ENCODE peak calls at places on chromosomes 7 and 10, in five cellular contexts. S is right lobe of liver; K is PC-9; O is hepatocyte; L is effector memory CD4-positive, alpha-beta T cell. I is an unnamed sample.

GRCh38 chr10:5960070-5960972 is 17.0 kb downstream of the IL15RA start:
- DNase-seq in L (no peak), O (no peak), S (no peak), K (no peak), I (no peak)

GRCh38 chr7:156423876-156424275 is 216.7 kb upstream of the RNF32 start:
- DNase-seq in O (no peak), L (no peak), S (no peak), K (no peak), I (no peak)

GRCh38 chr10:36441557-36441956 is 683.8 kb upstream of the ANKRD30A start:
- DNase-seq in O (peak), L (no peak), S (no peak), K (no peak), I (no peak)

GRCh38 chr7:98911936-98912335 is 33.6 kb downstream of the TRRAP start:
- DNase-seq in K (no peak), O (no peak), S (no peak), L (no peak), I (no peak)

GRCh38 chr10:117503170-117503885 is 39.2 kb upstream of the EMX2 start:
- DNase-seq in K (no peak), O (peak), S (no peak), L (no peak), I (no peak)

GRCh38 chr7:69781412-69781846 is 183.2 kb downstream of the AUTS2 start:
- DNase-seq in L (no peak), S (no peak), O (peak), K (no peak), I (no peak)

GRCh38 chr10:79073784-79074432 is 5.1 kb downstream of the ZMIZ1 start:
- DNase-seq in K (no peak), L (no peak), S (peak), O (peak), I (no peak)

GRCh38 chr7:27101906-27102577 is 441 bp downstream of the HOXA2 start:
- DNase-seq in O (no peak), S (no peak), L (no peak), K (no peak), I (no peak)

GRCh38 chr7:68038621-68039314 is 1042.1 kb downstream of the TYW1 start:
- DNase-seq in S (no peak), O (peak), K (no peak), L (no peak), I (peak)

GRCh38 chr7:26534649-26535482 is 243.2 kb downstream of the SNX10 start:
- DNase-seq in K (no peak), O (no peak), L (no peak), S (no peak), I (no peak)

GRCh38 chr7:67462781-67463191 is 466.2 kb downstream of the TYW1 start:
- DNase-seq in L (no peak), K (no peak), S (no peak), O (peak), I (no peak)

GRCh38 chr7:91425149-91425548 is 160.9 kb downstream of the FZD1 start:
- DNase-seq in L (no peak), S (no peak), O (no peak), K (no peak), I (no peak)

GRCh38 chr7:33039905-33040292 is 22.7 kb downstream of the NT5C3A start:
- DNase-seq in K (no peak), S (no peak), O (no peak), L (no peak), I (no peak)

GRCh38 chr7:137850586-137850985 is 3.8 kb upstream of the DGKI start:
- DNase-seq in S (no peak), K (no peak), L (no peak), O (no peak), I (no peak)

GRCh38 chr7:130904031-130904757 is 170.2 kb upstream of the KLF14 start:
- DNase-seq in K (peak), S (peak), O (peak), L (no peak), I (peak)

GRCh38 chr7:115047968-115048720 is 126.2 kb downstream of the MDFIC start:
- DNase-seq in K (no peak), O (no peak), L (no peak), S (no peak), I (no peak)

GRCh38 chr7:134375206-134375605 is 58.5 kb upstream of the SLC35B4 start:
- DNase-seq in L (no peak), O (no peak), S (no peak), K (no peak), I (no peak)

GRCh38 chr7:37212526-37212925 is 236.1 kb downstream of the ELMO1 start:
- DNase-seq in K (no peak), S (no peak), O (no peak), L (no peak), I (no peak)

GRCh38 chr7:119783799-119784198 is 489.2 kb upstream of the KCND2 start:
- DNase-seq in K (no peak), L (no peak), S (no peak), O (peak), I (no peak)

GRCh38 chr7:11213246-11213645 is 239.6 kb downstream of the PHF14 start:
- DNase-seq in K (no peak), S (no peak), O (peak), L (no peak), I (no peak)

GRCh38 chr10:12960939-12961338 is 40.6 kb downstream of the CCDC3 start:
- DNase-seq in L (no peak), K (no peak), O (no peak), S (no peak), I (no peak)

GRCh38 chr10:90321132-90321816 is 536.6 kb downstream of the HTR7 start:
- DNase-seq in O (no peak), L (no peak), S (no peak), K (no peak), I (no peak)

GRCh38 chr10:121702351-121703320 is 104.4 kb upstream of the FGFR2 start:
- DNase-seq in O (no peak), K (no peak), S (no peak), L (no peak), I (no peak)

GRCh38 chr7:40137563-40137962 is 2.8 kb downstream of the SUGCT start:
- DNase-seq in O (no peak), S (no peak), L (no peak), K (no peak), I (no peak)

GRCh38 chr10:69898524-69898923 is 96.8 kb downstream of the COL13A1 start:
- DNase-seq in S (no peak), L (no peak), K (no peak), O (peak), I (no peak)

GRCh38 chr10:80356563-80356999 is at the start of the genes DYDC1 and DYDC2:
- DNase-seq in O (peak), S (peak), K (no peak), L (no peak), I (no peak)

GRCh38 chr10:65365878-65366277 is 1560.0 kb upstream of the LRRTM3 start:
- DNase-seq in O (no peak), S (no peak), L (no peak), K (no peak), I (no peak)

GRCh38 chr7:28643369-28644340 is 231.3 kb downstream of the CREB5 start:
- DNase-seq in S (no peak), O (no peak), K (no peak), L (no peak), I (no peak)

GRCh38 chr10:31030800-31031199 is 865 bp downstream of the ZNF438 start:
- DNase-seq in L (no peak), O (no peak), K (no peak), S (no peak), I (no peak)

GRCh38 chr7:87876759-87877234 is 504 bp downstream of the DBF4 start:
- DNase-seq in S (peak), K (peak), L (no peak), O (peak), I (peak)

GRCh38 chr7:147771344-147771743 is 819.2 kb upstream of the C7orf33 start:
- DNase-seq in K (no peak), L (no peak), S (no peak), O (no peak), I (no peak)

GRCh38 chr7:111736475-111736874 is 174.2 kb upstream of the IMMP2L start:
- DNase-seq in L (no peak), O (no peak), K (no peak), S (no peak), I (no peak)

GRCh38 chr7:158772916-158773315 is 56.4 kb downstream of the ESYT2 start:
- DNase-seq in K (no peak), S (no peak), L (no peak), O (no peak), I (no peak)

GRCh38 chr10:22308390-22308789 is 7.8 kb upstream of the COMMD3 start:
- DNase-seq in L (no peak), O (no peak), K (no peak), S (no peak), I (peak)

GRCh38 chr10:130372222-130372621 is 236.0 kb downstream of the GLRX3 start:
- DNase-seq in K (no peak), L (no peak), S (no peak), O (no peak), I (no peak)

GRCh38 chr7:80883188-80884025 is 35.4 kb downstream of the SEMA3C start:
- DNase-seq in S (no peak), K (peak), O (peak), L (no peak), I (peak)

DNA sequence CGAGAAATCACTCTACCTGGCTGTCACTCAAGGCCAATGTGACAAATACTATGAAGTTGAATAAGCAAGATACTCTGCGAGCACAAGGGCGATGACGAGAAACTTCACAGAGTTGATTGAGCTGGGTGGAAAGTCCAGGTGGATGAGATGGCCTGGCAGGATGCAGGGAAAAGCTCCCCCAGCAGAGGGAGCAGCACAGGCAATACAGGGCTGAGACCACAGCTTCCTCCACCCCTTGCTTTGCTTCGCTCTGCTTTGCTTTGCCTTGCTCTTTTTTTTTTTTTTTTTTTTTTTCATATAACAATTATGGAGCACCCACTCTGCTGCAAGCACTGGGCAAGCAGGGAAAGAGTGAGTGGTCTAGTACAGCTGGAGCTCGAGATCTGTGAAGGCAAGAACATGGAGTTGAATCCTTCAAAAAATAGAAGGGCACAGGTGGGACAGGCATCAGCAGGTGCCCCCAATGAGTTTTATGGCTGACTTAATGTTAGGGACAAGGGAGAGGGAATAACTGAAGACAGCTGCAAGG is 88.3 kb downstream of the CABCOCO1 start:
- DNase-seq in K (peak), O (peak), L (peak), S (peak), I (peak)
- H3K27ac ChIP-seq in K (no peak), O (peak), L (no peak), S (no peak), I (peak)

GRCh38 chr10:17006631-17007161 is 122.9 kb downstream of the CUBN start:
- DNase-seq in O (no peak), L (no peak), K (no peak), S (no peak), I (no peak)

GRCh38 chr10:17005621-17006566 is 123.7 kb downstream of the CUBN start:
- DNase-seq in S (no peak), K (no peak), O (no peak), L (no peak), I (peak)

GRCh38 chr10:17009228-17009700 is 120.3 kb downstream of the CUBN start:
- DNase-seq in O (no peak), S (no peak), L (no peak), K (no peak), I (no peak)

GRCh38 chr10:17007836-17008235 is 121.8 kb downstream of the CUBN start:
- DNase-seq in L (no peak), O (no peak), K (no peak), S (no peak), I (no peak)

DNA sequence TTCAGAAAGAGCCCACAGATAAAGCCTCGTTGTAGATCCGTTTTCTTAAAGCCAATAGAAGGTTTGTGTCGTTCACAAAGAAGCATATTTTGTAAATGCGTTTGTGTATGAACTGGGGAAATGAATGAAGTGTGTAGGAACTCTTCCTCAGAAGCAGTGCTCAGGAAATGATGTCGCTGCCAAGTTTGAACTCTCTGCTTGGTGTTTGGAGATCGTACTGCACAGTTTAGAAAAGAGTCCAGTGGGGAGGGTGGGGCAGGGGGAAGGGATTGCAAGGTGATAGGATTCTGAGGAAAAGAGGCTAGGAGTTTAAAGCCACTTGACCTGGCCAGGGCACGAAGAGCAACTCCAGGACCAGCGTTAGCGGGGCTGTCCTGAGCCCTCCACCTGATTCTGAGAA is 122.2 kb downstream of the CUBN start:
- DNase-seq in S (no peak), K (no peak), O (no peak), L (no peak), I (no peak)
- H3K27ac ChIP-seq in S (no peak), K (no peak), O (no peak), L (no peak), I (no peak)

DNA sequence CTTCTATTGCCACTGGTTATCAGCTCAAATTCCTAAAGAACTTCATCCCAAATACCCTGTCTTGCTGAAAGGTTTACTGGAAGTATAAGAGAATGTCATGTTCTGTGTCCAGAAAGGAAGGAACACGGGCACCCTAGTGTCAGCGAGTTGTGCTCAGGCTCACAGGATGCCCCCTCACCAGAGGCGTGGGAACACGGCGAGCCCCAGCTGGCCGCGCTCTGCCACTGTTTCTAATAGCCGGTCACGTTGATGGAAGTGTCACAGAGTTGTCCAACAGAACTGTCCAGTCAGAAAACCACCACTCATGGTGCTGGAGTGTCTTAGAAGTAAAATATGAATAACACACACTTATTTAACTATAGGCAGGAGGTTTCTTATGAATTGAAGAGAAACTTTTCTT is 72.8 kb downstream of the FIGNL1 start:
- DNase-seq in O (no peak), L (no peak), S (no peak), K (no peak), I (no peak)
- H3K27ac ChIP-seq in O (no peak), L (peak), S (no peak), K (no peak), I (no peak)

GRCh38 chr7:1666251-1666778 is 3.8 kb upstream of the ELFN1 start:
- DNase-seq in O (peak), K (no peak), S (peak), L (no peak), I (no peak)

GRCh38 chr7:1663857-1664651 is 6.0 kb upstream of the ELFN1 start:
- DNase-seq in S (peak), O (peak), L (no peak), K (no peak), I (no peak)

GRCh38 chr7:1665721-1666250 is 4.3 kb upstream of the ELFN1 start:
- DNase-seq in S (peak), L (no peak), K (peak), O (peak), I (no peak)

GRCh38 chr7:1663243-1663642 is 6.8 kb upstream of the ELFN1 start:
- DNase-seq in K (no peak), O (no peak), S (peak), L (no peak), I (no peak)

GRCh38 chr7:1664711-1665591 is 5.1 kb upstream of the ELFN1 start:
- DNase-seq in K (peak), L (peak), S (peak), O (peak), I (no peak)
- H3K27ac ChIP-seq in K (no peak), L (no peak), S (peak), O (no peak), I (no peak)

DNA sequence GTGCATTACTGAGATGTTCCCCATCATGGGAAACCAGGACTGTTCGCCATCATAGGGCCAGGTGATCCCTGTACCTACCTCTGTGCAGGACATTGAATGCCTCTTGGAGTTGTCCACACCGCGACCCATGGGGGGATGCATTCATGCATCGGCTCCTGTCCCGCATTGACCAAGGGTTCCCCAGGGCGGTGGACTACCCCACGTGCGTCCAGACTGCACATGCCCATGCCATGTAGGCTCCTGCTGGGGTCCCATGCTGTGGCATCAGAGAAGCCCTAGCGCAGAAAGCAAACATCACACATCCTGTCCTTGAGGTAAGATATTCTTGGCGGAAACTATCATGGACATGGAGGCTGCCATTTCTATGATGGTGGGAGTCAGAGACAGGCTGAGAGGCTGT is 121.6 kb upstream of the UNC5B start:
- DNase-seq in K (no peak), O (no peak), S (peak), L (no peak), I (no peak)
- H3K27ac ChIP-seq in K (no peak), O (no peak), S (no peak), L (no peak), I (no peak)

GRCh38 chr10:51231754-51232153 is 157.5 kb downstream of the PRKG1 start:
- DNase-seq in L (no peak), S (no peak), K (no peak), O (no peak), I (no peak)
- H3K27ac ChIP-seq in L (no peak), S (no peak), K (no peak), O (no peak), I (no peak)

DNA sequence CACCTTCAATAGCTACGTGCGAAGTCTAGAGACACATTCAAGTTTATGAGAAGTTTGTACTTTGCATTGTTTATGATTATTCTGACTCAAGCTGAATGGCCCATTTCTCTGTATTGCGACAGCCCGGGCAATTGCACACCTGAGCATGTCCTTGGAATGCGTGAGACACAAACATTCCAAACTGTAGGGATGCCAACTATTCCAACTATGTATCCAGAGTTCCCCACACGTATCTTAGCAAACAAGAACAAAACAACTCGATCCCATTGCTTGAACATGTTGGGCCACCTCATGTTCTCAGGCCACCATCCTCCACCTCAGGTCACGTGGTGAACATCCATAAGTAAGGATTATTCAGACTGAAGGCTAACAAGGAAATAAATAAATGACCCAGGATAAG is 51.4 kb upstream of the EGFR start:
- DNase-seq in O (peak), K (peak), L (no peak), S (no peak), I (peak)
- H3K27ac ChIP-seq in O (peak), K (peak), L (no peak), S (no peak), I (peak)

DNA sequence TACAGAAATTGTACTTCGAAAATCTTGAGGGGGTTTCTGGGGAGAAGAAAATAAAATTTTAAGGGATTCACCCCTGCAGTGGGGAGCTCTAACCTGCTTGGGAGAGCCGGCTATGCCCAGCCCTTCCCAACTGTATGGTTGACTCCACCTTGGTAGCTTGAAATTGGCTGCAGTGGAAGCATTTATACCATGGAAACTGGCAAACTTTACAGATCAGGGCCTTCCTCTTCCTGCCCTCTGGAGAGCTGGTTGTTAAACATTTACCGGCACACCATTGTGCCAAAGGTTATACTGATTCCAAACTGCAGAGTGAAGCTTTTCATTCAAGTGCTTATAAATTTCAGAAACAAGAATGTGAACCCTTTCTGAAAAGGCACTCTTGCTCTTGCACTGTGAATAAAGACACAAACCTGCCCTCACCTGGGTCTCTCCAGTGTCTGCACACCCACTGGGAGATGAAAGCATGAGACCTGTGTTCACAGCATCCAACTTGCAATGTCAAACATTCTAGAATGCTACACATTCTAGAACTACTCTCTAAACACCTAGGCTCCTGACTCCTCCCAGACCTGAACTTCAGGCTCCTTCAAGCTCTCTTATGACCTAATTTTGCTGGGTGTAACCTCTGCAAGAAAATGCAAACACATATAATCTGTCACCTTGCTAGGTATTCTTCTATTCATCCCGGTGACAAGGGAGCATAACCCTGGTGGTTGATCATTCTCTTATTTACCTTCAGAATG is 44.7 kb downstream of the ABLIM1 start:
- DNase-seq in O (no peak), S (no peak), K (no peak), L (no peak), I (no peak)
- H3K27ac ChIP-seq in O (peak), S (peak), K (no peak), L (no peak), I (peak)